ENCODE peak calls at places on chromosomes 12 and 14, in eight cellular contexts. U is CD4-positive, CD25-positive, alpha-beta regulatory T cell; O is skeletal muscle cell; C is EL; L is fibroblast of the aortic adventitia; J is mesothelial cell of epicardium; M is astrocyte of the hippocampus; D is NCI-H1105 treated with DMSO at 0.1 percent for 48 hours. A is an unnamed sample.

GRCh38 chr12:53096089-53096741 is 1.3 kb upstream of the IGFBP6 start:
- DNase-seq in L (peak), C (peak), D (no peak), J (no peak), U (no peak), O (peak), M (peak), A (no peak)

GRCh38 chr12:102484017-102484731 is 3.8 kb upstream of the IGF1 start:
- DNase-seq in M (peak), U (peak), C (peak), J (no peak), O (peak), D (peak), L (peak), A (peak)

GRCh38 chr14:40599726-40600125 is 1007.0 kb upstream of the LRFN5 start:
- DNase-seq in C (no peak), O (no peak), J (no peak), L (no peak), M (peak), D (no peak), U (no peak), A (no peak)

GRCh38 chr12:91529829-91530228 is 347.2 kb upstream of the DCN start:
- DNase-seq in U (no peak), J (no peak), L (no peak), M (peak), O (peak), C (peak), D (no peak), A (no peak)

GRCh38 chr14:85444685-85445084 is 85.3 kb upstream of the FLRT2 start:
- DNase-seq in L (peak), M (peak), J (no peak), D (peak), O (peak), C (peak), U (no peak), A (no peak)

GRCh38 chr14:68564826-68565760 is 227.8 kb downstream of the ZFP36L1 start:
- DNase-seq in L (peak), O (no peak), J (no peak), U (peak), C (no peak), D (no peak), M (no peak), A (no peak)

GRCh38 chr12:52119398-52120254 is 40.1 kb downstream of the SMIM41 start:
- DNase-seq in J (no peak), U (peak), L (peak), D (no peak), O (no peak), M (peak), C (peak), A (peak)

GRCh38 chr12:75701859-75702258 is 190.4 kb upstream of the KRR1 start:
- DNase-seq in U (no peak), D (no peak), M (no peak), O (no peak), L (no peak), J (no peak), C (no peak), A (no peak)

GRCh38 chr12:13135336-13136178 is 32.1 kb upstream of the GSG1 start:
- DNase-seq in O (peak), C (peak), L (peak), J (peak), U (no peak), M (peak), D (no peak), A (no peak)

GRCh38 chr12:109346920-109347319 is 780 bp upstream of the MYO1H start:
- DNase-seq in L (no peak), O (no peak), M (no peak), C (no peak), D (no peak), U (peak), J (no peak), A (peak)

GRCh38 chr12:77893918-77894317 is 63.2 kb downstream of the NAV3 start:
- DNase-seq in C (peak), D (peak), M (peak), O (peak), U (no peak), L (peak), J (no peak), A (no peak)

GRCh38 chr14:50062438-50063039 is 53.8 kb downstream of the VCPKMT start:
- DNase-seq in J (no peak), M (peak), C (peak), O (peak), L (peak), D (no peak), U (peak), A (peak)

GRCh38 chr12:108459106-108459505 is 56.0 kb upstream of the FICD start:
- DNase-seq in D (no peak), M (no peak), L (no peak), O (no peak), C (no peak), U (no peak), J (no peak), A (no peak)

GRCh38 chr12:1883513-1883912 is 34.9 kb downstream of the CACNA2D4 start:
- DNase-seq in M (no peak), L (no peak), U (no peak), D (no peak), J (no peak), O (no peak), C (no peak), A (no peak)

GRCh38 chr12:69067713-69068112 is 134.7 kb upstream of the CPM start:
- DNase-seq in U (no peak), C (no peak), O (no peak), M (peak), L (no peak), J (no peak), D (no peak), A (no peak)

GRCh38 chr12:70843363-70843762 is 77.2 kb downstream of the PTPRR start:
- DNase-seq in M (no peak), D (no peak), L (no peak), O (no peak), C (no peak), J (no peak), U (no peak), A (no peak)

GRCh38 chr12:31245822-31246469 is 80.0 kb downstream of the SINHCAF start:
- DNase-seq in D (no peak), M (no peak), L (peak), J (no peak), U (no peak), O (no peak), C (no peak), A (no peak)

GRCh38 chr12:130879212-130879686 is 7.4 kb downstream of the RAN start:
- DNase-seq in C (no peak), M (no peak), U (no peak), L (no peak), D (no peak), J (no peak), O (no peak), A (peak)

GRCh38 chr12:81263072-81263471 is 185.2 kb downstream of the ACSS3 start:
- DNase-seq in D (no peak), C (no peak), J (no peak), O (no peak), M (no peak), L (no peak), U (no peak), A (no peak)

GRCh38 chr12:101696477-101697196 is 803 bp upstream of the CHPT1 start:
- DNase-seq in J (no peak), U (no peak), D (peak), C (no peak), O (no peak), L (peak), M (peak), A (peak)

GRCh38 chr12:51874013-51874412 is 13.9 kb upstream of the ANKRD33 start:
- DNase-seq in J (no peak), U (no peak), C (no peak), M (peak), L (no peak), O (no peak), D (no peak), A (no peak)

GRCh38 chr12:93089805-93090569 is 160.9 kb upstream of the EEA1 start:
- DNase-seq in L (peak), U (peak), J (no peak), D (no peak), M (peak), O (peak), C (peak), A (no peak)

GRCh38 chr14:55077691-55078151 is 26.3 kb downstream of the MAPK1IP1L start:
- DNase-seq in L (peak), O (peak), C (no peak), J (no peak), U (no peak), M (peak), D (no peak), A (no peak)

GRCh38 chr14:38171197-38171596 is 36.5 kb upstream of the SSTR1 start:
- DNase-seq in D (peak), M (peak), U (no peak), L (no peak), O (peak), C (peak), J (no peak), A (no peak)

GRCh38 chr14:101412741-101413140 is 148.6 kb upstream of the DIO3 start:
- DNase-seq in J (no peak), M (peak), D (no peak), O (no peak), U (no peak), L (no peak), C (no peak), A (no peak)

GRCh38 chr12:4856556-4856955 is 53.1 kb upstream of the KCNA1 start:
- DNase-seq in O (no peak), D (no peak), J (no peak), M (no peak), L (no peak), C (no peak), U (peak), A (peak)

GRCh38 chr12:20810487-20810886 is at the start of gene SLCO1B3:
- DNase-seq in M (no peak), C (no peak), D (no peak), L (no peak), J (no peak), U (no peak), O (no peak), A (no peak)

GRCh38 chr12:108039794-108040193 is 89.3 kb upstream of the WSCD2 start:
- DNase-seq in M (no peak), L (no peak), C (no peak), O (no peak), J (no peak), U (no peak), D (no peak), A (no peak)

GRCh38 chr14:85333313-85333712 is 196.6 kb upstream of the FLRT2 start:
- DNase-seq in C (peak), U (no peak), J (no peak), M (peak), O (no peak), D (no peak), L (peak), A (no peak)

GRCh38 chr12:121263206-121263605 is 33.3 kb downstream of the CAMKK2 start:
- DNase-seq in U (no peak), M (no peak), O (no peak), J (no peak), L (no peak), D (no peak), C (no peak), A (no peak)

GRCh38 chr14:83894519-83894918 is 1635.4 kb upstream of the FLRT2 start:
- DNase-seq in M (no peak), J (no peak), O (no peak), U (no peak), D (no peak), C (no peak), L (no peak), A (no peak)

GRCh38 chr12:2520722-2521246 is 274.0 kb upstream of the FKBP4 start:
- DNase-seq in J (no peak), U (no peak), D (no peak), M (no peak), L (no peak), O (no peak), C (no peak), A (peak)

GRCh38 chr12:121576851-121577391 is 3.9 kb downstream of the KDM2B start:
- DNase-seq in U (no peak), D (no peak), L (peak), M (peak), J (no peak), C (peak), O (peak), A (no peak)

GRCh38 chr12:95959107-95959506 is 16.0 kb downstream of the AMDHD1 start:
- DNase-seq in U (peak), O (no peak), J (no peak), M (no peak), D (peak), L (peak), C (peak), A (peak)